ENCODE peak calls at places on chromosomes 13 and 19, in eight cellular contexts. P is SW 1271; I is AG10803; Z is activated naive CD8-positive, alpha-beta T cell treated with anti-CD3 and anti-CD28 coated beads for 36 hours; S is activated T-helper 2 cell treated with anti-CD3 and anti-CD28 coated beads, Interferon-gamma antibody, Interleukin-2, Interleukin-4, amounts not matched to agents 10 μg/mL and 5 μg/mL and 100 μg/mL, durations not matched to agents 14 hours and 24 hours and 36 hours; Y is stimulated activated CD4-positive, alpha-beta T cell treated with anti-CD3 and anti-CD28 coated beads, Interleukin-1b, Interleukin-23, amount 100 ng/mL, for 1 hour; B is activated naive CD4-positive, alpha-beta T cell treated with Interleukin-2 at 50 U/mL for 16 hours; D is neural progenitor cell. U is an unnamed sample.

GRCh38 chr13:42494157-42494556 is 79.8 kb upstream of the TNFSF11 start:
- DNase-seq in I (no peak), B (no peak), P (no peak), S (no peak), Y (no peak), Z (no peak), D (no peak), U (no peak)

GRCh38 chr19:2656533-2656932 is 46.0 kb downstream of the GNG7 start:
- DNase-seq in I (no peak), P (no peak), D (no peak), Y (no peak), S (no peak), B (no peak), Z (no peak), U (no peak)

GRCh38 chr19:46616631-46617322 is 8.1 kb downstream of the PTGIR start:
- DNase-seq in S (no peak), P (peak), B (peak), Z (peak), I (peak), Y (no peak), D (peak), U (no peak)

GRCh38 chr13:50379584-50379983 is 364.3 kb downstream of the KCNRG start:
- DNase-seq in D (no peak), S (no peak), I (no peak), P (no peak), Z (no peak), Y (no peak), B (no peak), U (no peak)

GRCh38 chr13:25149670-25150069 is 22.4 kb downstream of the AMER2 start:
- DNase-seq in I (no peak), D (no peak), S (no peak), P (no peak), Y (no peak), Z (no peak), B (no peak), U (no peak)

GRCh38 chr19:35557539-35558399 is 5.7 kb downstream of the ATP4A start:
- DNase-seq in Z (peak), I (peak), B (peak), Y (peak), D (peak), P (no peak), S (peak), U (no peak)

GRCh38 chr13:44206429-44206828 is 167.2 kb upstream of the SERP2 start:
- DNase-seq in I (no peak), Y (no peak), D (no peak), Z (no peak), B (no peak), S (no peak), P (no peak), U (no peak)

GRCh38 chr13:74132768-74133656 is 1.2 kb downstream of the KLF12 start:
- DNase-seq in Z (peak), P (no peak), Y (no peak), I (peak), D (peak), S (peak), B (peak), U (no peak)

GRCh38 chr13:110421696-110422395 is 114.8 kb downstream of the COL4A2 start:
- DNase-seq in Z (peak), P (no peak), I (peak), S (no peak), Y (no peak), D (no peak), B (no peak), U (peak)

GRCh38 chr13:33229446-33230177 is 55.9 kb downstream of the STARD13 start:
- DNase-seq in P (no peak), S (no peak), D (peak), I (peak), B (no peak), Z (no peak), Y (no peak), U (no peak)

GRCh38 chr19:17404015-17404414 is 1.4 kb downstream of the BST2 start:
- DNase-seq in B (peak), I (no peak), P (no peak), S (no peak), Y (no peak), D (no peak), Z (no peak), U (no peak)

GRCh38 chr13:110456550-110456949 is 105.0 kb downstream of the RAB20 start:
- DNase-seq in Z (no peak), S (no peak), D (no peak), B (no peak), I (no peak), P (no peak), Y (no peak), U (no peak)

GRCh38 chr13:91356919-91357612 is 9.6 kb downstream of the MIR17HG start:
- DNase-seq in S (no peak), Y (no peak), Z (no peak), I (no peak), B (no peak), P (no peak), D (no peak), U (no peak)

GRCh38 chr13:64488731-64489130 is 2741.4 kb downstream of the PCDH9 start:
- DNase-seq in Z (no peak), B (no peak), S (no peak), P (no peak), Y (no peak), D (no peak), I (no peak), U (peak)

GRCh38 chr19:18293642-18294466 is 12.4 kb upstream of the JUND start:
- DNase-seq in I (no peak), D (peak), B (no peak), Z (no peak), P (no peak), Y (no peak), S (no peak), U (no peak)

GRCh38 chr13:33628662-33629061 is 189.3 kb upstream of the RFC3 start:
- DNase-seq in P (no peak), Z (no peak), B (no peak), D (no peak), Y (no peak), I (no peak), S (no peak), U (no peak)

GRCh38 chr19:2113436-2114211 is 16.9 kb downstream of the IZUMO4 start:
- DNase-seq in D (no peak), S (no peak), B (no peak), P (no peak), Z (no peak), I (peak), Y (no peak), U (no peak)

GRCh38 chr13:94542917-94543316 is 53.0 kb downstream of the TGDS start:
- DNase-seq in D (no peak), Z (no peak), Y (no peak), B (no peak), I (no peak), P (no peak), S (no peak), U (no peak)

GRCh38 chr19:47421844-47422395 is 2.6 kb upstream of the MEIS3 start:
- DNase-seq in Z (no peak), Y (no peak), I (no peak), D (peak), P (no peak), S (no peak), B (no peak), U (no peak)

GRCh38 chr19:2123682-2124387 is 27.1 kb downstream of the IZUMO4 start:
- DNase-seq in Z (no peak), P (no peak), S (no peak), D (peak), I (no peak), B (no peak), Y (no peak), U (no peak)

GRCh38 chr19:13404236-13404635 is 102.0 kb downstream of the CACNA1A start:
- DNase-seq in B (no peak), Z (no peak), S (no peak), Y (no peak), I (no peak), P (no peak), D (no peak), U (no peak)

GRCh38 chr19:6501740-6502648 is at the start of gene TUBB4A:
- DNase-seq in S (peak), P (no peak), Y (peak), I (no peak), D (peak), Z (peak), B (peak), U (no peak)

GRCh38 chr13:63693696-63694095 is 2278.0 kb upstream of the PCDH20 start:
- DNase-seq in S (no peak), B (no peak), P (no peak), I (no peak), D (no peak), Z (no peak), Y (no peak), U (no peak)

GRCh38 chr19:47653856-47654255 is 44.9 kb downstream of the BICRA start:
- DNase-seq in Z (no peak), I (no peak), Y (no peak), D (no peak), B (no peak), P (no peak), S (no peak), U (no peak)

GRCh38 chr13:50908371-50908770 is 1.2 kb upstream of the RNASEH2B start:
- DNase-seq in P (no peak), Z (no peak), B (no peak), S (no peak), Y (no peak), D (no peak), I (no peak), U (no peak)

GRCh38 chr19:40313229-40313983 is 28.3 kb upstream of the AKT2 start:
- DNase-seq in Y (no peak), S (no peak), Z (no peak), I (no peak), B (no peak), P (no peak), D (no peak), U (no peak)

GRCh38 chr13:73603646-73604045 is 530.6 kb downstream of the KLF12 start:
- DNase-seq in D (no peak), B (no peak), I (no peak), Y (no peak), S (no peak), Z (no peak), P (no peak), U (no peak)

GRCh38 chr13:27375686-27376326 is 48.6 kb upstream of the GTF3A start:
- DNase-seq in B (peak), Y (peak), S (peak), I (peak), Z (peak), P (peak), D (peak), U (peak)

GRCh38 chr19:16751701-16752100 is 32.1 kb downstream of the NWD1 start:
- DNase-seq in D (no peak), I (no peak), Z (no peak), P (no peak), B (no peak), Y (no peak), S (no peak), U (no peak)

U was measured in astrocyte of the cerebellum.